ENCODE peak calls at places on chromosomes 16 and 17, in four cellular contexts. One of them, this sample, is unnamed.

GRCh38 chr16:72092832-72093447 is 480 bp downstream of the TXNL4B start:
- DNase-seq in midbrain: no peak
- DNase-seq in sciatic nerve: no peak
- DNase-seq in HAP-1: peak; percentile 54
- DNase-seq in this sample: no peak

GRCh38 chr16:28842696-28843095 is 3.5 kb downstream of the TUFM start:
- DNase-seq in HAP-1: no peak
- DNase-seq in sciatic nerve: no peak
- DNase-seq in midbrain: no peak
- DNase-seq in this sample: no peak

GRCh38 chr16:63776437-63776836 is 1345.4 kb downstream of the CDH11 start:
- DNase-seq in HAP-1: no peak
- DNase-seq in midbrain: no peak
- DNase-seq in sciatic nerve: no peak
- DNase-seq in this sample: no peak

GRCh38 chr17:12721581-12721980 is 55.9 kb downstream of the MYOCD start:
- DNase-seq in sciatic nerve: no peak
- DNase-seq in HAP-1: no peak
- DNase-seq in midbrain: no peak
- DNase-seq in this sample: no peak

GRCh38 chr17:69809331-69809730 is 265.7 kb upstream of the KCNJ16 start:
- DNase-seq in sciatic nerve: no peak
- DNase-seq in midbrain: no peak
- DNase-seq in HAP-1: no peak
- DNase-seq in this sample: no peak

GRCh38 chr17:956905-957304 is 22.7 kb downstream of the NXN start:
- DNase-seq in midbrain: no peak
- DNase-seq in HAP-1: no peak
- DNase-seq in sciatic nerve: no peak
- DNase-seq in this sample: no peak

GRCh38 chr16:35562919-35563318 is 2103.5 kb downstream of the TP53TG3F start:
- DNase-seq in sciatic nerve: no peak
- DNase-seq in HAP-1: no peak
- DNase-seq in midbrain: no peak
- DNase-seq in this sample: no peak

GRCh38 chr16:8859913-8860881 is 8.6 kb downstream of the CARHSP1 start:
- DNase-seq in sciatic nerve: no peak
- DNase-seq in midbrain: no peak
- DNase-seq in HAP-1: no peak
- DNase-seq in this sample: no peak

GRCh38 chr16:22664132-22664531 is 149.8 kb upstream of the HS3ST2 start:
- DNase-seq in HAP-1: no peak
- DNase-seq in midbrain: no peak
- DNase-seq in sciatic nerve: no peak
- DNase-seq in this sample: peak; percentile 27

GRCh38 chr17:82603981-82604448 is 44.2 kb downstream of the WDR45B start:
- DNase-seq in sciatic nerve: peak; percentile 77
- DNase-seq in midbrain: peak; percentile 72
- DNase-seq in HAP-1: no peak
- DNase-seq in this sample: no peak

GRCh38 chr17:40410082-40410481 is 7.6 kb downstream of the TOP2A start:
- DNase-seq in sciatic nerve: no peak
- DNase-seq in HAP-1: no peak
- DNase-seq in midbrain: no peak
- DNase-seq in this sample: no peak

GRCh38 chr16:48829361-48829760 is 219.4 kb upstream of the N4BP1 start:
- DNase-seq in sciatic nerve: no peak
- DNase-seq in HAP-1: no peak
- DNase-seq in midbrain: no peak
- DNase-seq in this sample: no peak

GRCh38 chr16:89420204-89420603 is 70.2 kb downstream of the ANKRD11 start:
- DNase-seq in sciatic nerve: no peak
- DNase-seq in HAP-1: no peak
- DNase-seq in midbrain: peak; percentile 21
- DNase-seq in this sample: no peak

This sample was measured in D341Med.